ENCODE peak calls at places on chromosomes 6 and 20, in four cellular contexts. M, U, E and G are unnamed samples. For H3K4me1, the result is how much of the 10 kb centered on the place peaks cover.

GRCh38 chr6:150925655-150925928 is 60.1 kb downstream of the MTHFD1L start:
- DNase-seq in M (no peak), U (no peak), E (no peak), G (no peak)

GRCh38 chr6:106192824-106193223 is 106.7 kb downstream of the PRDM1 start:
- DNase-seq in U (no peak), M (peak), E (peak), G (no peak)

GRCh38 chr6:22247916-22248482 is 48.8 kb downstream of the PRL start:
- DNase-seq in U (no peak), M (no peak), E (no peak), G (no peak)

GRCh38 chr6:41426438-41426851 is 91.0 kb downstream of the NCR2 start:
- DNase-seq in M (no peak), U (no peak), E (no peak), G (peak)

GRCh38 chr20:35801865-35802264 is 30.1 kb downstream of the PHF20 start:
- DNase-seq in E (no peak), M (no peak), U (no peak), G (no peak)

GRCh38 chr6:143205983-143206382 is 145.3 kb downstream of the AIG1 start:
- DNase-seq in U (no peak), M (no peak), E (peak), G (no peak)

GRCh38 chr6:119351005-119351394 is 1.4 kb upstream of the MAN1A1 start:
- DNase-seq in E (peak), U (peak), M (peak), G (no peak)

GRCh38 chr6:15943423-15943822 is 185.5 kb upstream of the MYLIP start:
- DNase-seq in M (no peak), U (no peak), E (no peak), G (no peak)

GRCh38 chr20:33731693-33732165 is at the start of gene ZNF341:
- DNase-seq in M (peak), U (peak), E (peak), G (peak)

GRCh38 chr20:1322511-1323245 is 6.3 kb downstream of the SDCBP2 start:
- DNase-seq in U (no peak), M (peak), E (peak), G (peak)

GRCh38 chr6:47780510-47781356 is 1.1 kb upstream of the OPN5 start:
- DNase-seq in U (peak), E (peak), M (peak), G (peak)

GRCh38 chr6:168207421-168208175 is 112.0 kb downstream of the DACT2 start:
- DNase-seq in M (no peak), E (no peak), U (no peak), G (no peak)

GRCh38 chr6:89132087-89132486 is 13.8 kb upstream of the PM20D2 start:
- DNase-seq in U (no peak), E (no peak), M (peak), G (peak)

GRCh38 chr20:24862606-24863005 is 86.5 kb upstream of the CST7 start:
- DNase-seq in M (no peak), U (no peak), E (no peak), G (no peak)

GRCh38 chr6:32954983-32955802 is 2.3 kb upstream of the HLA-DMA start:
- DNase-seq in M (peak), E (peak), U (no peak), G (no peak)

GRCh38 chr6:170222498-170223471 is 68.1 kb downstream of the DLL1 start:
- DNase-seq in E (no peak), M (peak), U (no peak), G (peak)

GRCh38 chr6:3382399-3383279 is 74.2 kb downstream of the SLC22A23 start:
- DNase-seq in E (peak), M (peak), U (no peak), G (no peak)

GRCh38 chr6:139003751-139004150 is 15.7 kb upstream of the REPS1 start:
- DNase-seq in M (no peak), U (no peak), E (no peak), G (no peak)

GRCh38 chr6:43806041-43806757 is 36.2 kb downstream of the VEGFA start:
- DNase-seq in U (no peak), M (peak), E (no peak), G (no peak)

GRCh38 chr6:159074120-159074684 is 29.4 kb upstream of the TAGAP start:
- DNase-seq in U (peak), M (peak), E (peak), G (no peak)

GRCh38 chr20:2289475-2289874 is 6.3 kb upstream of the TGM3 start:
- DNase-seq in U (no peak), M (no peak), E (no peak), G (no peak)

GRCh38 chr20:58713801-58714339 is 21.3 kb downstream of the NPEPL1 start:
- DNase-seq in U (no peak), E (no peak), M (no peak), G (peak)

GRCh38 chr20:56460459-56460858 is 8.0 kb upstream of the RTF2 start:
- DNase-seq in U (no peak), M (no peak), E (no peak), G (no peak)

GRCh38 chr20:50302463-50303041 is 111.9 kb downstream of the CEBPB start:
- DNase-seq in M (peak), U (no peak), E (peak), G (peak)

GRCh38 chr20:50301165-50301564 is 110.5 kb downstream of the CEBPB start:
- DNase-seq in E (no peak), U (no peak), M (no peak), G (no peak)

GRCh38 chr20:50303573-50304500 is 113.2 kb downstream of the CEBPB start:
- DNase-seq in E (peak), U (peak), M (peak), G (peak)

GRCh38 chr20:50299325-50299629 is 108.6 kb downstream of the CEBPB start:
- DNase-seq in U (no peak), M (no peak), E (no peak), G (peak)

GRCh38 chr20:50301712-50302111 is 111.1 kb downstream of the CEBPB start:
- DNase-seq in U (no peak), E (no peak), M (no peak), G (no peak)
- H3K27ac ChIP-seq in U (no peak), E (no peak), M (no peak), G (no peak)

DNA sequence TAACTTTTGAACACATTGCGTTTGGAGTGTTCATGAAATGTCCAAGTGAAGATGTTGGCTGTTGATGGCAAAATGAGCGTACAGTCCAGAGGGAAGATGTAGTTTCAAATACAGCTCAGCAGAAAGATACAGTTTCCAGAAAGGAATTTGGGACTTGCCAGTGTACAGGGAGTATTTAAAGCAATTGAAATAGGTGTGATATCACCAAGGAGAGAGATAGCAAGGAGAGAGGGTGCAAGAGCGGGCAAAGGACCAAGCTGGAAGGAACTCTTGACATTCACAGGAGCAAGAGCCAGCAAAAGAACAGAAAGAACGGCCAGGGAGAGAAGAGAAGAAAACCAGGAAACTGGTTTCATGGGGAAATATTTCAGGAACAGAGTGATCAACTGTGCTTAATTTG is 47.8 kb downstream of the CARMIL1 start:
- DNase-seq in M (no peak), U (no peak), E (no peak), G (no peak)
- H3K4me1 ChIP-seq in M (under half), U (under half), E (under half), G (under half)

GRCh38 chr6:67880939-67881705 is 754.0 kb upstream of the ADGRB3 start:
- DNase-seq in E (no peak), U (peak), M (peak), G (no peak)
- H2AFZ ChIP-seq in E (no peak), U (no peak), M (no peak), G (no peak)

DNA sequence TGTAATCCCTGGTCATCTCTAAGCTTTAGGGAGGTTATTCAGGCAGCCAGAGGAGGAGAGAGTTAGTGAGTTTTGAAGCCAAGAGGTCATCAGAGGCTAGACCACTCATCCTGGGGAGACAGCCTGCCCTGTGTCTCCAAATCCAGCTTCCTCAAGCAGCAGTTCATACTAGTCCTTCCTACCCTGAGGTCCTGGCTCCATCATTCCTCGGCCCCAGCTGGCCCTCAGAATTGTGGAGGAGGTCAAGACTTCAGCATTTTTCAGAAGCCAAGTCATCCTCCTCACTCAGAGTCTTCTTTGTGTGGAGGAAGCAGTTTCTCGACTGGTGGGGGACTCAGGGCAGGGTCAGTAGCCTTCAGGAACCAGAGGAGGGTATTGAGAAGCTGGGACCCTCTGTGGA is 12.4 kb upstream of the KIAA1755 start:
- DNase-seq in U (no peak), M (no peak), E (peak), G (peak)
- H3K27ac ChIP-seq in U (no peak), M (no peak), E (peak), G (peak)